ENCODE peak calls at places on chromosomes 16 and 17, in seven cellular contexts. One of them, this sample, is unnamed.

GRCh38 chr17:29368926-29369325 is 21.2 kb upstream of the TAOK1 start:
- DNase-seq in DMS153: peak; percentile 7
- DNase-seq in fibroblast of the conjunctiva: no peak
- DNase-seq in NB4: no peak
- DNase-seq in nucleus accumbens: no peak
- DNase-seq in nephron progenitor cell: peak; percentile 21
- DNase-seq in stimulated activated CD4-positive, alpha-beta T cell treated with anti-CD3 and anti-CD28 coated beads, Interleukin-1b, Interleukin-23, amount 100 ng/mL, for 1 hour: no peak
- DNase-seq in this sample: no peak

GRCh38 chr17:4156750-4157381 is 13.9 kb downstream of the CYB5D2 start:
- DNase-seq in fibroblast of the conjunctiva: no peak
- DNase-seq in nucleus accumbens: no peak
- DNase-seq in nephron progenitor cell: peak; percentile 23
- DNase-seq in stimulated activated CD4-positive, alpha-beta T cell treated with anti-CD3 and anti-CD28 coated beads, Interleukin-1b, Interleukin-23, amount 100 ng/mL, for 1 hour: no peak
- DNase-seq in DMS153: no peak
- DNase-seq in NB4: no peak
- DNase-seq in this sample: no peak

GRCh38 chr16:2712546-2712945 is 7.5 kb downstream of the PRSS27 start:
- DNase-seq in nephron progenitor cell: no peak
- DNase-seq in NB4: no peak
- DNase-seq in DMS153: no peak
- DNase-seq in nucleus accumbens: no peak
- DNase-seq in fibroblast of the conjunctiva: no peak
- DNase-seq in stimulated activated CD4-positive, alpha-beta T cell treated with anti-CD3 and anti-CD28 coated beads, Interleukin-1b, Interleukin-23, amount 100 ng/mL, for 1 hour: no peak
- DNase-seq in this sample: no peak

GRCh38 chr17:81097943-81098308 is 63.0 kb downstream of the BAIAP2 start:
- DNase-seq in nucleus accumbens: no peak
- DNase-seq in NB4: peak; percentile 82
- DNase-seq in fibroblast of the conjunctiva: no peak
- DNase-seq in nephron progenitor cell: no peak
- DNase-seq in stimulated activated CD4-positive, alpha-beta T cell treated with anti-CD3 and anti-CD28 coated beads, Interleukin-1b, Interleukin-23, amount 100 ng/mL, for 1 hour: no peak
- DNase-seq in DMS153: no peak
- DNase-seq in this sample: no peak

GRCh38 chr16:30351586-30352419 is 3.3 kb downstream of the CD2BP2 start:
- DNase-seq in nephron progenitor cell: no peak
- DNase-seq in stimulated activated CD4-positive, alpha-beta T cell treated with anti-CD3 and anti-CD28 coated beads, Interleukin-1b, Interleukin-23, amount 100 ng/mL, for 1 hour: no peak
- DNase-seq in nucleus accumbens: peak; percentile 51
- DNase-seq in DMS153: no peak
- DNase-seq in NB4: no peak
- DNase-seq in fibroblast of the conjunctiva: peak; percentile 91
- DNase-seq in this sample: peak; percentile 86

GRCh38 chr16:57786632-57787518 is 15.4 kb downstream of the KIFC3 start:
- DNase-seq in stimulated activated CD4-positive, alpha-beta T cell treated with anti-CD3 and anti-CD28 coated beads, Interleukin-1b, Interleukin-23, amount 100 ng/mL, for 1 hour: no peak
- DNase-seq in DMS153: no peak
- DNase-seq in NB4: no peak
- DNase-seq in nephron progenitor cell: no peak
- DNase-seq in nucleus accumbens: no peak
- DNase-seq in fibroblast of the conjunctiva: no peak
- DNase-seq in this sample: peak; percentile 48

GRCh38 chr17:82077617-82078358 is 12.2 kb upstream of the DUS1L start:
- DNase-seq in DMS153: no peak
- DNase-seq in stimulated activated CD4-positive, alpha-beta T cell treated with anti-CD3 and anti-CD28 coated beads, Interleukin-1b, Interleukin-23, amount 100 ng/mL, for 1 hour: no peak
- DNase-seq in nephron progenitor cell: no peak
- DNase-seq in fibroblast of the conjunctiva: no peak
- DNase-seq in NB4: no peak
- DNase-seq in nucleus accumbens: no peak
- DNase-seq in this sample: no peak

GRCh38 chr16:48958681-48959080 is 323.0 kb downstream of the CBLN1 start:
- DNase-seq in stimulated activated CD4-positive, alpha-beta T cell treated with anti-CD3 and anti-CD28 coated beads, Interleukin-1b, Interleukin-23, amount 100 ng/mL, for 1 hour: no peak
- DNase-seq in DMS153: no peak
- DNase-seq in nucleus accumbens: no peak
- DNase-seq in fibroblast of the conjunctiva: no peak
- DNase-seq in NB4: no peak
- DNase-seq in nephron progenitor cell: no peak
- DNase-seq in this sample: no peak

GRCh38 chr17:76032073-76032779 is 5.1 kb upstream of the EVPL start:
- DNase-seq in nucleus accumbens: no peak
- DNase-seq in nephron progenitor cell: no peak
- DNase-seq in NB4: no peak
- DNase-seq in stimulated activated CD4-positive, alpha-beta T cell treated with anti-CD3 and anti-CD28 coated beads, Interleukin-1b, Interleukin-23, amount 100 ng/mL, for 1 hour: no peak
- DNase-seq in fibroblast of the conjunctiva: no peak
- DNase-seq in DMS153: peak; percentile 26
- DNase-seq in this sample: no peak

GRCh38 chr16:22428654-22429053 is 54.2 kb upstream of the CDR2 start:
- DNase-seq in nucleus accumbens: no peak
- DNase-seq in stimulated activated CD4-positive, alpha-beta T cell treated with anti-CD3 and anti-CD28 coated beads, Interleukin-1b, Interleukin-23, amount 100 ng/mL, for 1 hour: no peak
- DNase-seq in NB4: no peak
- DNase-seq in DMS153: no peak
- DNase-seq in nephron progenitor cell: no peak
- DNase-seq in fibroblast of the conjunctiva: no peak
- DNase-seq in this sample: no peak

GRCh38 chr17:82615084-82616020 is 32.9 kb downstream of the WDR45B start:
- DNase-seq in nephron progenitor cell: no peak
- DNase-seq in DMS153: no peak
- DNase-seq in fibroblast of the conjunctiva: no peak
- DNase-seq in nucleus accumbens: no peak
- DNase-seq in stimulated activated CD4-positive, alpha-beta T cell treated with anti-CD3 and anti-CD28 coated beads, Interleukin-1b, Interleukin-23, amount 100 ng/mL, for 1 hour: no peak
- DNase-seq in NB4: peak; percentile 26
- DNase-seq in this sample: no peak

GRCh38 chr16:30075503-30076275 is at the start of gene PPP4C:
- DNase-seq in stimulated activated CD4-positive, alpha-beta T cell treated with anti-CD3 and anti-CD28 coated beads, Interleukin-1b, Interleukin-23, amount 100 ng/mL, for 1 hour: peak; percentile 60
- DNase-seq in nucleus accumbens: peak; percentile 81
- DNase-seq in DMS153: peak; percentile 52
- DNase-seq in fibroblast of the conjunctiva: peak; percentile 65
- DNase-seq in nephron progenitor cell: peak; percentile 94
- DNase-seq in NB4: peak; percentile 93
- DNase-seq in this sample: peak; percentile 83

GRCh38 chr16:6019490-6019991 is 921.9 kb upstream of the EEF2KMT start:
- DNase-seq in fibroblast of the conjunctiva: no peak
- DNase-seq in nephron progenitor cell: peak; percentile 71
- DNase-seq in NB4: no peak
- DNase-seq in nucleus accumbens: no peak
- DNase-seq in stimulated activated CD4-positive, alpha-beta T cell treated with anti-CD3 and anti-CD28 coated beads, Interleukin-1b, Interleukin-23, amount 100 ng/mL, for 1 hour: no peak
- DNase-seq in DMS153: no peak
- DNase-seq in this sample: no peak